ENCODE peak calls at places on chromosomes 13 and 19, in four cellular contexts. U is fibroblast of lung, C is Panc1, W is heart right ventricle. O is an unnamed sample.

GRCh38 chr13:44573071-44573470 is 3.1 kb downstream of the TSC22D1 start:
- DNase-seq in C (no peak), W (no peak), U (no peak), O (no peak)

GRCh38 chr19:53881482-53882390 is at the start of gene PRKCG:
- DNase-seq in U (no peak), W (no peak), C (no peak), O (no peak)

GRCh38 chr19:19618384-19619051 is at the start of gene PBX4:
- DNase-seq in U (peak), W (peak), C (peak), O (peak)

GRCh38 chr13:47168086-47168485 is 271.2 kb upstream of the HTR2A start:
- DNase-seq in U (peak), C (no peak), W (no peak), O (peak)

GRCh38 chr19:58021541-58022282 is 12.1 kb upstream of the ZSCAN1 start:
- DNase-seq in W (peak), C (no peak), U (peak), O (no peak)

GRCh38 chr13:100394005-100394695 is 194.4 kb downstream of the GGACT start:
- DNase-seq in U (peak), C (peak), W (peak), O (no peak)

GRCh38 chr13:93529961-93530360 is 303.4 kb downstream of the GPC6 start:
- DNase-seq in W (no peak), U (peak), C (no peak), O (no peak)

GRCh38 chr13:42660367-42660965 is 86.5 kb downstream of the TNFSF11 start:
- DNase-seq in U (peak), W (no peak), C (no peak), O (peak)

GRCh38 chr19:52070496-52070895 is 21.9 kb upstream of the ZNF432 start:
- DNase-seq in U (peak), W (no peak), C (no peak), O (no peak)

GRCh38 chr13:37460211-37460610 is 138.4 kb downstream of the POSTN start:
- DNase-seq in U (no peak), W (no peak), C (no peak), O (no peak)

GRCh38 chr13:88565566-88565965 is 894.4 kb downstream of the SLITRK5 start:
- DNase-seq in C (no peak), U (no peak), W (no peak), O (no peak)

GRCh38 chr13:62357887-62358645 is 942.4 kb upstream of the PCDH20 start:
- DNase-seq in U (peak), C (peak), W (no peak), O (peak)
- TF ChIP-seq CTCF in U (peak), C (peak), W (peak), O (no peak)

DNA sequence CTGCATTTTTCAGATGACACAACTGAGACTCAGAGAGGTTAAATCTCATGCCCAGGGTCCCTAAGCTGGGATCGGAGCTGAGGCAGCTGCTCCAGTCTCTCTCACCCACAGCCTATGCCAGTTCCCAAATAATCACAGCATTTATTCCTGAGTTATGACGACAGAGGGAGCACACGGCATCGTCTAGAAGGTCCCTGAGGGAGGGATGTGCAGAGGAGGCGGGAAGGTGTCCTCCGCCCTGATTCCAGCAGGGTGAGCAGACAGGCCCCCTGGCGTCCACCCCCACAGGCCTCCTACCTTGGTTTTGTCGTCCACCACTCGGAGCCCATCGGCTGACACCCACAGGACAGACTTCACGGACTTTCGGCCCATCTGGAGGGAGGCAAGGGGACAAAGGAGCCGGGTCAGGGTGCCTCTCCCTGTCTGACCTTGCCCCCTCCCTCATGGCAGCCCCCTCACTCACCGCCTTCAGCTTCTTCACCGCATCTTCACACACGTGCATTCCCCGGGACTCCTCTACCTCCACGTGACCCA is 8.0 kb downstream of the NUMBL start:
- DNase-seq in U (no peak), W (no peak), C (no peak), O (no peak)
- H3K27ac ChIP-seq in U (no peak), W (no peak), C (no peak), O (no peak)

DNA sequence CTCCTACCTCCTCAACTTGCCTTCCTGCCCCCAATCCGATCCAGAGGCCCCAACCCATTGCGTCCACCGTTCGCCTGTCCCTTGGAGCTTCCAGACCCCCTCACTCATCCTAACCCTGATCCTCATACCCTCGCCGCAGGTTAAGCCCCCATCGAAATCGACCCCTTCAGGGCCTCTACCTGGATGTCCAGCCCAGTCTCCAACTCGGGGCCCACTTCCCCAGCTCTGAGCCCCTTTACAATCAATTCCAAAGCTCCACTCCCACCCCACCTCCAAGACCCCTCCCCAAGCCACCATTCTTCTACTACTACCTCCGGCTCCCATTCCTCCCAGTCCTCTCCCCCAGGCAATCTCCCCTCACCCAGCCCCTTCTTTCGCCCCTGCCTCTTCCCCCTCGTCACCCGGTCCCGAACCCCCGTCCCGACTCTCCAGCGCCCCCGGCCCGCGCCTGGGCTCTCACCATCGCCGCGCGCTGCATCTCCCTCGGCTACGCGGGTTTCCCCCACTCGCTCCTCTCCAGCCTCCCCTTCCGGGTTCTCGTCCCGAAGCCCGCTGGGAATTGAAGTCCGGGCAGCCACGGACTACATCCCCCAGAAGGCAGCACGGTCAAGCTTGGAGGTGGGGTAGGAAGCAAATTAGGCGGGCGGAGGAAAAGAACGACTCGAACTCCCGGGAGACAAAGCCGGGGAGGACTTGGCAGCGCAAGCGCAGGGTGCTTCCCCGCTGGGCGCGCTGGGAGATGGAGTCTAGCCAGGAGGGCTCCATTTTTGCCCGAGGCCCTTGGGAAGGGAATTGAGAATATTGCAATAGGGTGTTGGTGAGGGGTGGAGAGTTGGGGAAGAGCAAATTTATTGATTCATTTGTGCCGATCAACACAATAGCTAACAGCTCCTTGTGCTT is at the start of gene FBXO46:
- DNase-seq in W (peak), C (peak), U (peak), O (peak)
- TF ChIP-seq CTCF in W (peak), C (no peak), U (peak), O (no peak)

DNA sequence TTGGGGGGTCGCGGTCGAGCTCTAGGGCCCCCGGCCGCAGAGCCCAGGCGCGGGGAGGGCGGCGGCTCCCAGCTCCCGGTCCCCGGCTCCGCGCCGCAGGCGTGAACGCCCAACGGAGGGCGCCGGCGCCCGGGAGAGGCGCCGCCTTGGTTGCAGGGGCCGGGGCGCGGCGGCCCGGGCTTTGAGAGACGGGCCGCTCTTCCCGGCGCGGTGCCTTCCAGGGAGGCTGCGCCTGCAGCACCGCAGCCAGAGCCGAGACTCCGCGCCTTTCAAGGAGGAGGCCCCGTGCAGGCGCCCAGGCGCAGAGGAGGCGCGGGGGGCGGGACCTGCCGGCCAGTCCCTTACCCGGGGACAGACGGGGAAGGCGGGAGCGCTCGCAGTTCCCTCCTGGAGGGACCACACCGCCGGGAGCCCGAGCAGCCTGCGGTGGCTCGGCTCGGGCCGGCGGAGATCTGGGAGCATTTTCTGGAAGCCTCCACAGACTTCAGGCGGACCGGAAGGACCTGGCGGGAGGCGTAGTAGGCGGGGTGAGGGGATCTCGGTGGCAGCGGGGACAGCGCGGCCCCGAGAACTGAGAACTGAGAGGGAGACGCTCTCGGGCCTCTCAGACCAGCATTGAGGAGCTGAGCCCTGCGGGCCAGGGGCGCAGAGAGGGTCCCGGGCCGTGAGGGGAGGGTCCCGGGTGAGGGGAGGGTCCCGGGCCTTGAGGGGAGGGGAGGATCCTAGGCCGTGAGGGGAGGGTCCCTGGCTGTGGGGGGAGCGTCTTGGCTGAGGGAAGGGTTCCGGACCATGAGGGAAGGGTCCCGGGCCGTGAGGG is 25.5 kb upstream of the MCF2L start:
- DNase-seq in C (no peak), U (peak), W (peak), O (peak)
- H3K27ac ChIP-seq in C (no peak), U (no peak), W (peak), O (no peak)

O was measured in RWPE1.